ENCODE peak calls at places on chromosomes 4 and X, in eight cellular contexts. H is right atrium auricular region; J is dorsolateral prefrontal cortex; B is psoas muscle; I is fibroblast of lung; E is CD8-positive, alpha-beta T cell; V is A549; Y is adrenal gland. Q is an unnamed sample.

GRCh38 chr4:134518574-134519217 is 317.1 kb upstream of the PABPC4L start:
- DNase-seq in Y (no peak), H (no peak), I (no peak), V (no peak), J (no peak), E (no peak), B (no peak), Q (no peak)

GRCh38 chrX:129629837-129630236 is 24.9 kb downstream of the APLN start:
- DNase-seq in I (no peak), Y (no peak), H (no peak), V (no peak), B (no peak), E (no peak), J (peak), Q (no peak)

GRCh38 chrX:154484255-154485149 is 1.9 kb downstream of the UBL4A start:
- DNase-seq in J (no peak), B (no peak), V (no peak), I (no peak), E (no peak), Y (peak), H (no peak), Q (peak)

GRCh38 chrX:15471016-15471415 is 22.1 kb downstream of the PIR start:
- DNase-seq in H (peak), J (peak), V (peak), Y (peak), I (peak), B (peak), E (peak), Q (peak)

GRCh38 chr4:30912098-30912719 is 192.0 kb downstream of the PCDH7 start:
- DNase-seq in J (no peak), V (no peak), B (no peak), I (peak), H (no peak), E (no peak), Y (no peak), Q (no peak)

GRCh38 chrX:118528089-118528753 is 32.6 kb downstream of the DOCK11 start:
- DNase-seq in E (peak), Y (no peak), H (no peak), B (no peak), I (no peak), J (no peak), V (no peak), Q (peak)

GRCh38 chrX:80285131-80285773 is 135.0 kb upstream of the TENT5D start:
- DNase-seq in H (no peak), V (peak), I (no peak), E (no peak), B (no peak), J (no peak), Y (no peak), Q (peak)

GRCh38 chr4:128488055-128488705 is 200.6 kb upstream of the PGRMC2 start:
- DNase-seq in H (no peak), B (no peak), J (no peak), I (no peak), Y (no peak), E (no peak), V (no peak), Q (no peak)

GRCh38 chrX:116278819-116279218 is 108.3 kb downstream of the AGTR2 start:
- DNase-seq in V (no peak), B (no peak), Y (no peak), E (no peak), I (no peak), H (no peak), J (no peak), Q (no peak)

GRCh38 chrX:23803931-23804381 is 21.0 kb downstream of the SAT1 start:
- DNase-seq in J (no peak), H (no peak), E (no peak), V (peak), B (no peak), I (peak), Y (no peak), Q (peak)

GRCh38 chrX:36898301-36898700 is 109.9 kb upstream of the FAM47C start:
- DNase-seq in B (no peak), V (no peak), E (no peak), Y (no peak), J (no peak), H (no peak), I (peak), Q (no peak)

GRCh38 chrX:153494541-153495361 is at the start of gene BGN:
- DNase-seq in H (no peak), B (no peak), I (peak), E (no peak), V (peak), Y (peak), J (peak), Q (no peak)

GRCh38 chr4:7769936-7770674 is 169.6 kb downstream of the AFAP1 start:
- DNase-seq in H (no peak), V (peak), I (peak), Y (no peak), J (no peak), B (no peak), E (no peak), Q (no peak)

GRCh38 chr4:81465668-81466357 is 5.9 kb downstream of the RASGEF1B start:
- DNase-seq in E (no peak), J (no peak), I (no peak), V (no peak), H (no peak), B (no peak), Y (no peak), Q (no peak)

GRCh38 chr4:147136308-147136707 is 190.6 kb upstream of the TTC29 start:
- DNase-seq in I (peak), E (no peak), V (no peak), Y (peak), H (no peak), B (no peak), J (no peak), Q (no peak)

GRCh38 chr4:177177446-177178160 is 132.1 kb upstream of the NEIL3 start:
- DNase-seq in J (no peak), I (peak), B (no peak), V (no peak), E (no peak), Y (no peak), H (no peak), Q (no peak)
- H3K4me3 ChIP-seq in J (no peak), I (no peak), B (no peak), V (no peak), E (no peak), Y (no peak), H (no peak), Q (no peak)

DNA sequence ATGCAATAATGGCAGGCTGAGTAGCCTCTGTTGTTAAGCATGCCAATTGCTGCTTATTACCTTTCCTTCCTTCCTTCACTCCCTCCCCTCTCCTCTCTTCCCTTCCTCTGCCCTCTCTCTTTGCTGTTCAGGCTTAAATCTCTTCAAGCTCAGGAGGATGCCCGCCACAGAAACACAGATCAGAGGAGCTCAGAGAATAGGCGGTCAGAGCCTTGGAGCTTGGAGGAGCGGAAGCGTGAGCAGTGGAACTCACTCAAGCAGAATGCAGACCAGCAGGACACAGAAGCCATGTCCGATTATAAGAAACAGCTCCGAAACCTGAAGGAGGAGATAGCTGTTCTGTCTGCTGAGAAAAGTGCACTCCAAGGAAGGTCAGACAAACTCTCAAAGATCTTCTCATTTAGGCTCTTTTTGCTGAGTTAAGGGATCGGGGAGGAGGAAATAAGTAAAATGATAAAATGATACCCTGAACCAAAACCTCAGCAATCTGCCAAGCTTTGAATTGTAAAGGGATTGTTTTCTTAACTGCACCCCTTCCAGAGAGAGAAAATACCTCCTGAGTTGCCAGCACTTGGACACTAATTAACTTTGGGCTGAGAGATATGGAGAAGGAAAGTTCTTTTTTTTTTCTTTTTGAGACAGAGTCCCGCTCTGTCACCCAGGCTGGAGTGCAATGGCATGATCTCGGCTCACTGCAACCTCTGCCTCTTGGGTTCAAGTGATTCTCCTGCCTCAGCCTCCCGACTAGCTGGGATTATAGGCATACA is 20.9 kb downstream of the SPATA18 start:
- DNase-seq in V (no peak), I (no peak), H (no peak), J (no peak), Y (no peak), E (no peak), B (no peak), Q (no peak)
- H3K27ac ChIP-seq in V (no peak), I (no peak), H (no peak), J (no peak), Y (no peak), E (no peak), B (no peak), Q (no peak)

GRCh38 chr4:3136454-3136853 is 62.0 kb downstream of the HTT start:
- DNase-seq in J (no peak), I (peak), E (no peak), B (no peak), Y (no peak), V (no peak), H (no peak), Q (no peak)
- TF ChIP-seq CTCF in J (peak), I (no peak), E (no peak), B (peak), Y (peak), V (peak), H (peak), Q (peak)

GRCh38 chrX:56817179-56817578 is 88.1 kb downstream of the NBDY start:
- DNase-seq in B (no peak), H (no peak), I (no peak), V (no peak), Y (no peak), J (no peak), E (no peak), Q (no peak)

GRCh38 chrX:56812515-56813105 is 83.6 kb downstream of the NBDY start:
- DNase-seq in V (no peak), E (peak), H (no peak), J (no peak), Y (no peak), B (no peak), I (peak), Q (no peak)

GRCh38 chrX:56811599-56811998 is 82.6 kb downstream of the NBDY start:
- DNase-seq in H (no peak), B (no peak), V (no peak), J (no peak), I (no peak), Y (no peak), E (no peak), Q (no peak)

GRCh38 chrX:56813318-56813837 is 84.3 kb downstream of the NBDY start:
- DNase-seq in E (peak), B (no peak), J (no peak), Y (no peak), V (no peak), I (peak), H (peak), Q (no peak)
- H3K4me3 ChIP-seq in E (peak), B (no peak), J (no peak), Y (no peak), V (no peak), I (no peak), H (no peak), Q (no peak)

GRCh38 chr4:175929441-175929840 is 117.4 kb upstream of the GPM6A start:
- DNase-seq in I (no peak), E (no peak), J (no peak), Y (no peak), H (no peak), V (no peak), B (no peak), Q (no peak)
- H3K27ac ChIP-seq in I (no peak), E (no peak), J (no peak), Y (no peak), H (no peak), V (no peak), B (no peak), Q (no peak)

GRCh38 chr4:17173300-17173699 is 274.9 kb upstream of the LDB2 start:
- DNase-seq in V (no peak), I (no peak), B (no peak), E (no peak), Y (no peak), H (no peak), J (no peak), Q (no peak)
- TF ChIP-seq CTCF in V (no peak), I (no peak), B (no peak), E (no peak), Y (peak), H (no peak), J (no peak), Q (no peak)

DNA sequence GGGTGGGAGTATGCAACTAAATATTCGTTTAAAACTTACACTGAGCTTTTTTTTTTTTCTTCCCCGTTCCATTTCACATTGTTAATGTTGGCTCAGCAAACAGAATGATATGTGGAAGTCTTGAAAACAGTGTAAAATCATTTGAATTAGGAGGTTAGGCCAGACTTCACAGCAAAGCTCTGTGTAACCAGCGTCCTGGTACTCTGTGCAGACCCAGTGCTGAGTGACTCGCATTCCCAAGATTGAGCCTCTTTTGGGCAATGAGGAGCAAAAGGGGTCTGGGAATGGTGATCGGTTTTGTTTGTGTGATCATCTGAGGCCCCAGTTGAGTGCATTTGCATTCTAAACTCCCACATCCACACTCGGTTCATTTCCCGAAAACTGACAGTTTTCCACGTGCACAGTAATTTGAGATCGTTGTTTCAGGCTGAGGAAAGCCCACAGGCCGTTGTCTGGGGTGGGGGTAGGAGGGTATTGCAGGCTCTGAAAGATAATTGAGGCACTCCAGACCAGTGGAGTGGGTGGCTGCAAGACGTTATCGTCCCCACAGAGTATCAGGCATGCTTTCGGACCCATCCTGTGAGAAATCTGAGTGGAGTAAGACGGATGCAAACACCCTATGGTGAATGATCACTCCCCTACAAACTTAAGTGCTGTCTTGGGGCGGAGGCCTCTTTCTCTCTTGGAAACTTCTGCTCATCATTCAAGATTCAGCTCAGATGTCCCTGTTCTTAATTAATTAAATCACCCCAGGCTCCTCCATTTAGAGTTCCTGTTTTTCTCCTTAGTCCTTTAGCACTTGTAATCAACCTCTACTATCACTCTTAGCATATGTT is 96.0 kb downstream of the AFF1 start:
- DNase-seq in H (no peak), E (no peak), Y (no peak), B (no peak), V (no peak), I (peak), J (no peak), Q (no peak)
- H3K4me3 ChIP-seq in H (no peak), E (no peak), Y (no peak), B (peak), V (no peak), I (peak), J (peak), Q (no peak)

DNA sequence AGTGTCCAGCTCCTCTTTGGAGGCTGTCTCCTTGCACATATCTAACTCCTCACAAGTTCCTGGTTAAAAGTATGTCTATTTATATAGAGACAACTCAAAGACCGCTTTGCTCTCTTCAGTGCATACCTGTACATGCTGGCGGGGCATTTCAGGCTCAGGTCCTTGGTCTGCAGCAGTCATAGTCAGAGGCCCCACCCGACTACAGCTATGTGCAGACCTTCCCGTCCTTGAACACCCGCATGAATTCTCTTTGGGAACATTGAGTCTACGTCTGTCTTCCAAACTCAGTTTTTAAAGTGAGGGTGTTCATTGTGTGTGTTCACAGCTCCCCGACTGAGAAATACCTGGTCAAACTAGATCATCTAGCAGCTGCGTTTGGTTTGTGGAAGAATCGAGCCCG is 4.2 kb downstream of the BCOR start:
- DNase-seq in H (no peak), I (no peak), E (no peak), B (no peak), Y (no peak), J (no peak), V (no peak), Q (no peak)
- H3K27ac ChIP-seq in H (peak), I (no peak), E (no peak), B (no peak), Y (no peak), J (peak), V (no peak), Q (peak)

GRCh38 chr4:76714226-76714625 is 183.7 kb downstream of the SOWAHB start:
- DNase-seq in I (no peak), V (no peak), H (no peak), Y (no peak), B (no peak), J (no peak), E (no peak), Q (no peak)

GRCh38 chr4:76718021-76718420 is 179.9 kb downstream of the SOWAHB start:
- DNase-seq in J (no peak), E (no peak), V (no peak), H (no peak), Y (no peak), I (no peak), B (no peak), Q (no peak)

GRCh38 chr4:76717431-76717830 is 180.5 kb downstream of the SOWAHB start:
- DNase-seq in Y (no peak), J (no peak), H (no peak), V (no peak), B (no peak), E (no peak), I (no peak), Q (no peak)

GRCh38 chr4:76716658-76717057 is 181.3 kb downstream of the SOWAHB start:
- DNase-seq in H (no peak), B (no peak), J (no peak), I (no peak), Y (no peak), E (no peak), V (no peak), Q (no peak)

GRCh38 chr4:76716020-76716419 is 181.9 kb downstream of the SOWAHB start:
- DNase-seq in V (no peak), I (no peak), E (no peak), Y (no peak), H (no peak), B (no peak), J (no peak), Q (no peak)
- TF ChIP-seq CTCF in V (no peak), I (no peak), E (no peak), Y (no peak), H (no peak), B (no peak), J (no peak), Q (no peak)